ENCODE peak calls at places on chromosomes 4 and X, in six cellular contexts. Z, S, G, F, R and N are unnamed samples.

GRCh38 chr4:150238591-150238990 is 160.3 kb downstream of the DCLK2 start:
- DNase-seq in F (no peak), R (no peak), S (no peak), G (peak; percentile 38), Z (peak; percentile 62), N (no peak)

GRCh38 chr4:47598320-47598719 is 113.2 kb downstream of the ATP10D start:
- DNase-seq in G (no peak), S (no peak), Z (no peak), F (no peak), R (no peak), N (peak; percentile 13)

GRCh38 chr4:189021831-189022230 is 882.6 kb downstream of the TRIML1 start:
- DNase-seq in R (no peak), F (no peak), G (peak; percentile 67), S (no peak), Z (peak; percentile 44), N (no peak)

GRCh38 chrX:106726485-106727437 is at the start of gene RNF128:
- DNase-seq in F (peak; percentile 20), R (no peak), G (peak; percentile 26), S (no peak), Z (peak; percentile 13), N (no peak)

GRCh38 chr4:26074672-26075071 is 160.7 kb downstream of the SMIM20 start:
- DNase-seq in R (no peak), Z (no peak), F (no peak), S (no peak), G (no peak), N (no peak)

GRCh38 chrX:71102292-71102691 is 4.2 kb downstream of the CXorf65 start:
- DNase-seq in F (no peak), S (no peak), Z (no peak), G (no peak), R (peak; percentile 77), N (no peak)

GRCh38 chr4:173013232-173013932 is 155.2 kb upstream of the GALNT7 start:
- DNase-seq in F (no peak), S (peak; percentile 59), G (peak; percentile 48), R (peak; percentile 62), Z (peak; percentile 63), N (no peak)

GRCh38 chrX:110531873-110532272 is 173.2 kb downstream of the RTL9 start:
- DNase-seq in R (no peak), G (no peak), F (peak; percentile 49), S (no peak), Z (no peak), N (no peak)

GRCh38 chrX:128365523-128365922 is 313.3 kb upstream of the ACTRT1 start:
- DNase-seq in F (no peak), G (no peak), Z (no peak), S (no peak), R (no peak), N (no peak)

GRCh38 chr4:2296621-2297601 is 35.0 kb upstream of the MXD4 start:
- DNase-seq in R (no peak), F (no peak), Z (no peak), G (no peak), S (peak; percentile 79), N (no peak)

GRCh38 chr4:66000500-66001117 is 330.3 kb upstream of the EPHA5 start:
- DNase-seq in Z (no peak), G (no peak), R (no peak), F (peak; percentile 61), S (no peak), N (no peak)

GRCh38 chr4:137310593-137311490 is 221.5 kb downstream of the PCDH18 start:
- DNase-seq in R (no peak), G (peak; percentile 91), S (no peak), Z (peak; percentile 89), F (peak; percentile 88), N (no peak)

GRCh38 chr4:71487324-71487677 is 148.5 kb downstream of the SLC4A4 start:
- DNase-seq in F (no peak), G (no peak), S (no peak), Z (no peak), R (no peak), N (no peak)

GRCh38 chr4:10002278-10002677 is 19.0 kb downstream of the SLC2A9 start:
- DNase-seq in R (no peak), S (no peak), Z (no peak), F (no peak), G (no peak), N (no peak)

GRCh38 chr4:40721730-40722171 is 28.0 kb upstream of the NSUN7 start:
- DNase-seq in Z (no peak), R (no peak), S (no peak), F (peak; percentile 67), G (peak; percentile 58), N (no peak)

GRCh38 chrX:14927391-14927790 is 54.2 kb downstream of the MOSPD2 start:
- DNase-seq in Z (peak; percentile 36), F (peak; percentile 34), R (no peak), S (no peak), G (peak; percentile 58), N (no peak)

GRCh38 chr4:1795304-1796195 is 2.5 kb downstream of the FGFR3 start:
- DNase-seq in G (no peak), S (no peak), R (peak; percentile 81), F (no peak), Z (no peak), N (no peak)

GRCh38 chr4:140641105-140641555 is 72.4 kb upstream of the UCP1 start:
- DNase-seq in S (no peak), R (no peak), Z (no peak), G (no peak), F (no peak), N (no peak)

GRCh38 chr4:184843984-184844554 is 18.3 kb upstream of the ACSL1 start:
- DNase-seq in S (no peak), F (no peak), Z (no peak), G (no peak), R (peak; percentile 95), N (no peak)

GRCh38 chr4:38860788-38861424 is 4.3 kb upstream of the TLR6 start:
- DNase-seq in F (no peak), G (peak; percentile 26), S (peak; percentile 90), R (peak; percentile 86), Z (peak; percentile 33), N (peak; percentile 46)

GRCh38 chr4:119017634-119018033 is 118.0 kb upstream of the MYOZ2 start:
- DNase-seq in F (no peak), R (no peak), Z (no peak), G (no peak), S (no peak), N (no peak)

GRCh38 chr4:140330311-140330900 is 43.0 kb upstream of the SCOC start:
- DNase-seq in S (peak; percentile 42), R (peak; percentile 29), Z (peak; percentile 74), G (peak; percentile 55), F (no peak), N (no peak)

GRCh38 chr4:175412744-175413143 is 399.3 kb downstream of the GPM6A start:
- DNase-seq in F (peak; percentile 91), S (no peak), G (peak; percentile 63), Z (peak; percentile 12), R (no peak), N (no peak)

GRCh38 chr4:8083086-8083825 is 75.4 kb downstream of the ABLIM2 start:
- DNase-seq in R (no peak), S (no peak), Z (no peak), F (no peak), G (no peak), N (no peak)

GRCh38 chrX:102008901-102009300 is 77.1 kb upstream of the ZMAT1 start:
- DNase-seq in S (no peak), R (no peak), G (no peak), F (no peak), Z (no peak), N (no peak)

GRCh38 chr4:141853091-141853734 is 216.8 kb downstream of the IL15 start:
- DNase-seq in G (no peak), Z (no peak), R (no peak), F (no peak), S (no peak), N (peak; percentile 35)

GRCh38 chr4:65416875-65417274 is 253.4 kb downstream of the EPHA5 start:
- DNase-seq in R (no peak), S (no peak), G (no peak), Z (no peak), F (peak; percentile 42), N (no peak)

GRCh38 chr4:116016201-116016600 is 902.8 kb upstream of the NDST4 start:
- DNase-seq in R (no peak), F (peak; percentile 70), S (no peak), G (peak; percentile 44), Z (peak; percentile 18), N (no peak)
- H3K9me3 ChIP-seq in R (no peaks in the 10 kb centered on the region), F (peaks cover 23% of the 10 kb centered on the region), S (peaks cover 18% of the 10 kb centered on the region), G (peaks cover 30% of the 10 kb centered on the region), Z (no peaks in the 10 kb centered on the region), N (peaks cover 13% of the 10 kb centered on the region)

DNA sequence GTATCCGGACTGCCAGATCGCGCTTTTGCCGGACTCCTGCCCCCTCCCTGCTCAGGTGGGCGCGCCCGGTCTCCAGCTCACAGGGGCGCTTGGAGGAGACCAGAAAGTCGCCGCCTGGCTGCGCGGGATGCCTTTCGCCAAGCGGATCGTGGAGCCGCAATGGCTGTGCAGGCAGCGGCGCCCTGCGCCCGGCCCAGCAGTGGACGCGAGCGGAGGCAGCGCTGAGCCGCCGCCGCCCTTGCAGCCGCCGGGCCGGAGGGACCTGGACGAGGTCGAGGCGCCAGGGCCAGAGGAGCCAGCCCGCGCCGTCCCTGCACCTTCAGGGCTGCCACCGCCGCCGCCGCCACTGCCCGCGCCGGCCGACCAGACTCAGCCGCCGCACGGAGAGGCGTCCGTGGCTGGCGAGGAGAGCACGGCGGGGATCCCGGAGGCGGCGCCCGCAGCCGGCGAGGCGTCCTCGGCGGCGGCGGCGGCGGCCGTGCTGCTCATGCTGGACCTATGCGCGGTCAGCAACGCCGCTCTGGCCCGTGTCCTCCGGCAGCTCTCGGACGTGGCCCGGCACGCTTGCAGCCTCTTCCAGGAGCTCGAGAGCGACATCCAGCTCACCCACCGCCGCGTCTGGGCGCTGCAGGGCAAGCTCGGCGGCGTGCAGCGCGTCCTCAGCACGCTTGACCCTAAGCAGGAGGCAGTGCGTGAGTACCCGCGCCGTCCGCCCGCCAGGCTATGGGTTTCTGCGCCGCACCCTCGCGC is 806 bp downstream of the NHS start:
- DNase-seq in S (no peak), G (peak; percentile 22), Z (peak; percentile 31), F (no peak), R (no peak), N (no peak)
- H3K4me2 ChIP-seq in S (no peak overlapping the region), G (peak overlapping the region; percentile 95), Z (peak overlapping the region; percentile 88), F (peak overlapping the region; percentile 93), R (no peak overlapping the region), N (peak overlapping the region; percentile 72)

DNA sequence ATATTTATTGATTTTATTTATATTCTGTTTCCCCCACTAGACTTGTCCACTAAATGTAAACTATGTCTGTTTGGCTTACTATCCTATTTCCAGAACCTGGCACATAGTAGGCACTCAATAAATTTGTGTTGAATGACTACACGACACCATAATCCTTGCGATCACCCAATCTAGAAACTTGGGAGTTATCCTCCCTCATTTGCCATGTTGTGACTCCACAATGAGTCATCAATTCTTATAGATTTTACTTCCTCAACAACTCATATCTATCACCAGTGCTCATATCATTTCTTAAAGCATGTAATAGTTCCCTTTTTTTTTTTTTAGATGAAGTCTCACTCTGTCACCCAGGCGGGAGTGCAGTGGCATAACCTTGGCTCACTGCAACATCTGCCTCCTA is 39.9 kb upstream of the VAMP7 start:
- DNase-seq in G (no peak), R (peak; percentile 3), F (no peak), Z (no peak), S (no peak), N (no peak)
- H3K9me3 ChIP-seq in G (no peaks in the 10 kb centered on the region), R (no peaks in the 10 kb centered on the region), F (no peaks in the 10 kb centered on the region), Z (no peaks in the 10 kb centered on the region), S (no peaks in the 10 kb centered on the region), N (no peaks in the 10 kb centered on the region)

DNA sequence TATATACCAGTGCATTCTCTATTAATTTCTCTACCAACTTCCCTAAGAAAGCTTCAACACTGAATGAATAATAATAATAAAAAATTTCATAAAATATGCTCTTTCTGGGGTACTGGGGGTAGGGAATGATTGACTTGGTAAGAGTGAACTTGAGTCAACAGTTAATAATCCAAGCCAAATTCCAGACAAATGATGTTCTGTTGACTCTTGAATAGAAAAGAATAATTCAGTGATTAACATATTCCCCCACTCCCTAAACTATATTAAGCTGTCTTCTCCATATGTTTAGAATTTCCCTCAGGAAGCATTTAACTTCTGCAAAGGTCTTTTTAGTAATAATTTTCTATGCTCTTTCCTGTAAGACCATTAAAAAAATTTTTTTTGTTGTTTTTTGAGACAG is 12.3 kb downstream of the PGRMC2 start:
- DNase-seq in Z (no peak), S (no peak), F (peak; percentile 63), G (peak; percentile 67), R (no peak), N (no peak)
- H3K4me2 ChIP-seq in Z (no peak overlapping the region), S (no peak overlapping the region), F (peak overlapping the region; percentile 43), G (no peak overlapping the region), R (no peak overlapping the region), N (peak overlapping the region; percentile 19)